ENCODE peak calls at places on chromosomes 13 and 19, in nine cellular contexts. S, H, R, U, E, V, Z, T and Q are unnamed samples.

GRCh38 chr13:37460211-37460610 is 138.4 kb downstream of the POSTN start:
- DNase-seq in S (no peak), H (no peak), R (no peak), U (no peak), E (no peak), V (no peak), Z (no peak), T (no peak), Q (no peak)

GRCh38 chr19:50258918-50259372 is 55.5 kb downstream of the MYH14 start:
- DNase-seq in S (peak), H (no peak), R (no peak), U (no peak), E (no peak), V (peak), Z (peak), T (peak), Q (no peak)

GRCh38 chr13:98939552-98940306 is 38.1 kb downstream of the DOCK9 start:
- DNase-seq in S (no peak), H (peak), R (no peak), U (no peak), E (no peak), V (no peak), Z (peak), T (no peak), Q (no peak)

GRCh38 chr13:50969691-50970090 is 60.1 kb downstream of the RNASEH2B start:
- DNase-seq in S (peak), H (no peak), R (no peak), U (no peak), E (no peak), V (no peak), Z (peak), T (no peak), Q (no peak)

GRCh38 chr13:30257433-30258099 is 49.8 kb downstream of the KATNAL1 start:
- DNase-seq in S (peak), H (no peak), R (no peak), U (no peak), E (no peak), V (no peak), Z (no peak), T (no peak), Q (no peak)

GRCh38 chr13:29081697-29082440 is 261.7 kb downstream of the MTUS2 start:
- DNase-seq in S (no peak), H (no peak), R (no peak), U (no peak), E (no peak), V (no peak), Z (no peak), T (no peak), Q (no peak)

GRCh38 chr13:60765700-60766411 is 368.8 kb downstream of the TDRD3 start:
- DNase-seq in S (no peak), H (no peak), R (no peak), U (no peak), E (no peak), V (no peak), Z (peak), T (peak), Q (no peak)

GRCh38 chr19:50432221-50432626 is 468 bp upstream of the MYBPC2 start:
- DNase-seq in S (peak), H (no peak), R (no peak), U (no peak), E (no peak), V (no peak), Z (peak), T (no peak), Q (no peak)

GRCh38 chr13:98923641-98924397 is 54.0 kb downstream of the DOCK9 start:
- DNase-seq in S (no peak), H (no peak), R (no peak), U (no peak), E (no peak), V (no peak), Z (no peak), T (no peak), Q (no peak)

GRCh38 chr19:4575267-4575793 is 15.8 kb upstream of the SEMA6B start:
- DNase-seq in S (peak), H (peak), R (no peak), U (peak), E (peak), V (peak), Z (peak), T (peak), Q (no peak)

GRCh38 chr19:2270572-2271515 is 11.1 kb downstream of the PEAK3 start:
- DNase-seq in S (peak), H (peak), R (peak), U (peak), E (no peak), V (peak), Z (peak), T (peak), Q (peak)

GRCh38 chr13:71712988-71713653 is 153.9 kb downstream of the DACH1 start:
- DNase-seq in S (peak), H (no peak), R (no peak), U (no peak), E (no peak), V (no peak), Z (peak), T (peak), Q (no peak)

GRCh38 chr19:29680447-29680846 is 15.2 kb downstream of the PLEKHF1 start:
- DNase-seq in S (no peak), H (no peak), R (peak), U (peak), E (no peak), V (peak), Z (no peak), T (no peak), Q (peak)

GRCh38 chr19:56125806-56126590 is 4.9 kb upstream of the ZNF787 start:
- DNase-seq in S (no peak), H (no peak), R (no peak), U (no peak), E (no peak), V (no peak), Z (no peak), T (no peak), Q (no peak)

DNA sequence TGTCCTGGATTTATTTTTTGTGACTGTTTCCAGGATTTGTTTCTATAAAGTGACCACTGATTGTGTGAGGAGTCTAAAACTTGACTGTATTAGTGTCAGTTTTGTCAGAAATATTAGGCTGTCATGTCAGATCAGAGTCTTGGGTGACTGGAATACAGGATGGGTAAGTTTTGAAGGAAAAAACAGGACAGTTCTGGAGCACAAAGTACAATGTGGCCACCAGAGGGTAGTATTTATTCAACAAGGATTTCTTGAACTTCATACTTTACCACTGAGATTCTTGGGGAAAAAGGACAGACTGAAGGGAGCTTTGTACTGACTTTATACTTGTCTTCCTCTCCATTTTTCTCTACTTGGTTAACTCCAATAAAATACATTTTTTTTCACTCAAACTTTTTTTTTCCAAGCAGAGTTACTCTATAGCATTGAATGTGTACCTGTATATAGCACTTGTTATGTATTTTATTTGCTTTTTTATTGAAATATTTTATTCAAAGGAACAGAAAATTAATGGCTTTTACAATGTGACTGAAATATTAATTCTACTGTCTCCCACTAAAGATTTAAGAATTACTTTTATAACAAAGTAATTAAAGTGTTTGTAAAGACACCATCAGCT is 51.1 kb downstream of the LMO7 start:
- DNase-seq in S (no peak), H (no peak), R (no peak), U (no peak), E (peak), V (no peak), Z (peak), T (peak), Q (no peak)
- TF ChIP-seq CTCF in S (peak), H (no peak), R (peak), U (peak), E (peak), V (peak), Z (peak), T (peak), Q (no peak)

GRCh38 chr19:15218501-15218900 is 13.7 kb downstream of the EPHX3 start:
- DNase-seq in S (no peak), H (no peak), R (no peak), U (no peak), E (no peak), V (no peak), Z (no peak), T (no peak), Q (no peak)
- TF ChIP-seq CTCF in S (no peak), H (no peak), R (no peak), U (no peak), E (no peak), V (no peak), Z (no peak), T (no peak), Q (no peak)

GRCh38 chr19:57632987-57633831 is at the start of gene ZNF211:
- DNase-seq in S (peak), H (peak), R (peak), U (peak), E (peak), V (peak), Z (peak), T (peak), Q (peak)
- TF ChIP-seq CTCF in S (no peak), H (no peak), R (no peak), U (peak), E (no peak), V (no peak), Z (no peak), T (no peak), Q (no peak)

GRCh38 chr19:43595999-43596841 is at the start of the genes IRGQ and ZNF576:
- DNase-seq in S (peak), H (peak), R (peak), U (peak), E (peak), V (peak), Z (peak), T (peak), Q (peak)
- TF ChIP-seq CTCF in S (no peak), H (peak), R (peak), U (no peak), E (no peak), V (no peak), Z (no peak), T (no peak), Q (no peak)

GRCh38 chr19:58380736-58381459 is at the start of gene ZNF837:
- DNase-seq in S (peak), H (peak), R (peak), U (peak), E (peak), V (peak), Z (peak), T (peak), Q (peak)
- TF ChIP-seq CTCF in S (no peak), H (peak), R (peak), U (peak), E (no peak), V (peak), Z (no peak), T (no peak), Q (no peak)